ENCODE peak calls at places on chromosomes 6 and 20, in seven cellular contexts. N is left ventricle myocardium inferior, W is ovary, G is lower lobe of right lung, C is PC-3, Y is AG04450, E is psoas muscle. P is an unnamed sample.

GRCh38 chr6:43823879-43824740 is 54.1 kb downstream of the VEGFA start:
- DNase-seq in C (no peak), Y (no peak), G (peak; percentile 70), E (no peak), W (no peak), N (no peak), P (peak; percentile 92)

GRCh38 chr6:73581293-73581692 is 60.5 kb upstream of the EEF1A1 start:
- DNase-seq in C (no peak), Y (no peak), W (no peak), E (no peak), N (no peak), G (no peak), P (no peak)

GRCh38 chr6:24100336-24100735 is 25.7 kb upstream of the NRSN1 start:
- DNase-seq in E (no peak), C (no peak), G (no peak), W (no peak), N (no peak), Y (no peak), P (no peak)

GRCh38 chr20:32682508-32682987 is 8.8 kb upstream of the C20orf203 start:
- DNase-seq in C (no peak), G (no peak), W (no peak), N (no peak), Y (no peak), E (no peak), P (no peak)

GRCh38 chr6:105015482-105015881 is 58.6 kb downstream of the LIN28B start:
- DNase-seq in W (no peak), C (peak; percentile 15), G (no peak), E (no peak), N (no peak), Y (peak; percentile 3), P (no peak)

GRCh38 chr6:128914051-128914450 is 31.1 kb downstream of the LAMA2 start:
- DNase-seq in C (no peak), Y (no peak), N (no peak), G (no peak), E (no peak), W (peak; percentile 23), P (no peak)

GRCh38 chr20:24700166-24700860 is 230.9 kb downstream of the SYNDIG1 start:
- DNase-seq in Y (no peak), G (no peak), W (no peak), E (no peak), N (no peak), C (no peak), P (no peak)

GRCh38 chr6:85923013-85923430 is 280.3 kb upstream of the SYNCRIP start:
- DNase-seq in G (no peak), W (peak; percentile 49), N (no peak), C (peak; percentile 72), E (no peak), Y (peak; percentile 6), P (no peak)

GRCh38 chr6:40755749-40756452 is 168.7 kb upstream of the LRFN2 start:
- DNase-seq in C (peak; percentile 11), W (no peak), E (no peak), N (no peak), Y (no peak), G (no peak), P (no peak)

GRCh38 chr20:39036851-39037250 is 74.7 kb downstream of the DHX35 start:
- DNase-seq in N (no peak), G (no peak), E (no peak), W (no peak), Y (peak; percentile 27), C (no peak), P (no peak)

GRCh38 chr6:6612308-6612707 is 23.8 kb downstream of the LY86 start:
- DNase-seq in N (no peak), Y (no peak), E (no peak), W (no peak), C (no peak), G (no peak), P (no peak)

GRCh38 chr20:2652724-2653510 is 485 bp downstream of the NOP56 start:
- DNase-seq in W (no peak), C (no peak), N (peak; percentile 34), G (peak; percentile 80), Y (no peak), E (peak; percentile 51), P (no peak)

GRCh38 chr6:75267461-75267860 is 17.1 kb downstream of the TMEM30A start:
- DNase-seq in N (no peak), E (no peak), Y (no peak), G (no peak), C (no peak), W (no peak), P (no peak)

GRCh38 chr6:35213824-35214756 is at the start of gene SCUBE3:
- DNase-seq in G (no peak), E (peak; percentile 27), W (peak; percentile 25), Y (no peak), C (peak; percentile 10), N (peak; percentile 30), P (no peak)

GRCh38 chr6:6497541-6497940 is 91.0 kb upstream of the LY86 start:
- DNase-seq in G (no peak), C (no peak), N (no peak), W (no peak), E (no peak), Y (no peak), P (no peak)

GRCh38 chr6:82144852-82145332 is 102.7 kb downstream of the IBTK start:
- DNase-seq in C (peak; percentile 86), W (peak; percentile 36), E (peak; percentile 32), N (peak; percentile 56), G (no peak), Y (peak; percentile 33), P (no peak)

GRCh38 chr20:21166801-21167200 is 40.9 kb downstream of the KIZ start:
- DNase-seq in G (no peak), W (no peak), Y (no peak), E (no peak), C (no peak), N (no peak), P (no peak)

GRCh38 chr20:58741384-58741783 is 48.8 kb downstream of the NPEPL1 start:
- DNase-seq in G (no peak), C (no peak), E (no peak), W (no peak), Y (no peak), N (no peak), P (no peak)

GRCh38 chr6:134198093-134198492 is 119.8 kb downstream of the SGK1 start:
- DNase-seq in G (no peak), N (no peak), Y (no peak), C (peak; percentile 88), W (no peak), E (no peak), P (no peak)

GRCh38 chr6:70103798-70104197 is 199.1 kb downstream of the COL9A1 start:
- DNase-seq in Y (no peak), G (no peak), N (no peak), W (no peak), E (no peak), C (peak; percentile 9), P (no peak)

GRCh38 chr6:143252961-143253360 is 192.3 kb downstream of the AIG1 start:
- DNase-seq in Y (no peak), W (no peak), G (no peak), N (no peak), E (no peak), C (no peak), P (no peak)

GRCh38 chr20:35833271-35833670 is 61.5 kb downstream of the PHF20 start:
- DNase-seq in E (no peak), C (no peak), G (no peak), Y (no peak), N (no peak), W (no peak), P (no peak)

GRCh38 chr6:106553440-106553839 is 75.9 kb downstream of the RTN4IP1 start:
- DNase-seq in N (no peak), Y (no peak), E (no peak), G (no peak), W (no peak), C (no peak), P (no peak)

GRCh38 chr6:124870611-124871201 is 91.5 kb upstream of the RNF217 start:
- DNase-seq in C (peak; percentile 48), G (no peak), E (no peak), Y (peak; percentile 16), N (no peak), W (no peak), P (no peak)

GRCh38 chr20:36352843-36353553 is 46.9 kb downstream of the DLGAP4 start:
- DNase-seq in Y (no peak), G (no peak), W (no peak), C (no peak), E (no peak), N (no peak), P (no peak)

GRCh38 chr20:63132715-63133471 is 83.0 kb downstream of the YTHDF1 start:
- DNase-seq in W (no peak), G (peak; percentile 41), N (no peak), Y (no peak), C (no peak), E (no peak), P (peak; percentile 26)

GRCh38 chr6:41371461-41371991 is 36.1 kb downstream of the NCR2 start:
- DNase-seq in E (no peak), Y (peak; percentile 6), W (no peak), C (no peak), N (peak; percentile 39), G (no peak), P (peak; percentile 46)

GRCh38 chr6:89433637-89434499 is 916 bp downstream of the ANKRD6 start:
- DNase-seq in C (no peak), N (peak; percentile 22), G (peak; percentile 54), E (peak; percentile 19), Y (no peak), W (peak; percentile 33), P (no peak)

GRCh38 chr20:10447028-10447427 is 11.9 kb downstream of the SLX4IP start:
- DNase-seq in G (no peak), N (no peak), C (peak; percentile 86), E (no peak), Y (peak; percentile 42), W (no peak), P (no peak)

GRCh38 chr6:165321555-165322145 is 12.2 kb upstream of the C6orf118 start:
- DNase-seq in Y (no peak), E (no peak), G (no peak), W (no peak), N (no peak), C (no peak), P (no peak)
- H3K9me3 ChIP-seq in Y (peaks cover 22% of the 10 kb centered on the region), E (peaks cover 13% of the 10 kb centered on the region), G (peaks cover 10% of the 10 kb centered on the region), W (no peaks in the 10 kb centered on the region), N (peaks cover 22% of the 10 kb centered on the region), C (no peaks in the 10 kb centered on the region), P (no peaks in the 10 kb centered on the region)

GRCh38 chr6:3454206-3455016 is 2.4 kb downstream of the SLC22A23 start:
- DNase-seq in N (no peak), E (no peak), W (no peak), G (no peak), Y (no peak), C (no peak), P (no peak)
- H3K4me3 ChIP-seq in N (peak overlapping the region; percentile 80), E (peak overlapping the region; percentile 78), W (no peak overlapping the region), G (peak overlapping the region; percentile 70), Y (no peak overlapping the region), C (peak overlapping the region; percentile 89), P (peak overlapping the region; percentile 73)

GRCh38 chr6:132623446-132623845 is 629 bp downstream of the TAAR2 start:
- DNase-seq in C (no peak), Y (no peak), N (no peak), W (no peak), E (no peak), G (no peak), P (no peak)
- H3K9me3 ChIP-seq in C (no peaks in the 10 kb centered on the region), Y (no peaks in the 10 kb centered on the region), N (peaks cover 20% of the 10 kb centered on the region), W (no peaks in the 10 kb centered on the region), E (no peaks in the 10 kb centered on the region), G (peaks cover 6% of the 10 kb centered on the region), P (no peaks in the 10 kb centered on the region)

DNA sequence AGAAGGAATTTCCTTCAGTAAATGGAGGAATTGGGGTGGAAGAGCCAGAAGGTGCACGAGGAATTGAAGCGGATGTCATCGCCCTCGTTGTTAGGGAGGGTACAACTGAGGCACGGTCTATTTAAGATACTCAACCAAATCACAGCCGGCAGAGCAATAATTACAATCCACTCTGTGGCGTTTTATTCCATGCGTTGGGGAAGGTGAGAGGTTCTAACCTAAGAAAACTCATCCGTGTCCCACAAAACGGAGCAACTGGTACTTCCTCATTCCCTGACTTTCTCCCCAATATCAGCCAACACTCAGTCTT is 802 bp upstream of the RRBP1 start:
- DNase-seq in E (no peak), G (no peak), W (no peak), C (no peak), Y (no peak), N (no peak), P (no peak)
- H3K4me3 ChIP-seq in E (peak overlapping the region; percentile 75), G (peak overlapping the region; percentile 74), W (peak overlapping the region; percentile 30), C (peak overlapping the region; percentile 70), Y (peak overlapping the region; percentile 65), N (peak overlapping the region; percentile 88), P (peak overlapping the region; percentile 55)